ENCODE peak calls at places on chromosome 7, in nine cellular contexts. B is esophagus squamous epithelium, J is mammary epithelial cell, A is thoracic aorta, X is IMR-90, U is adrenal gland, H is HCT116, D is SK-N-SH, S is keratinocyte. E is an unnamed sample. For H3K4me1, the result is how much of the 10 kb centered on the place peaks cover.

GRCh38 chr7:85041599-85042216 is 145.1 kb downstream of the SEMA3D start:
- DNase-seq in U (peak), B (no peak), J (peak), H (peak), A (no peak), S (peak), X (peak), D (peak), E (peak)

GRCh38 chr7:22549667-22550513 is 49.9 kb upstream of the STEAP1B start:
- DNase-seq in J (peak), U (no peak), H (peak), B (no peak), A (no peak), D (peak), S (no peak), X (peak), E (peak)

GRCh38 chr7:131164025-131164899 is 163.4 kb upstream of the MKLN1 start:
- DNase-seq in X (peak), U (no peak), A (no peak), S (no peak), D (no peak), J (peak), H (peak), B (no peak), E (no peak)

GRCh38 chr7:123682690-123683089 is 27.0 kb downstream of the LMOD2 start:
- DNase-seq in B (no peak), X (peak), S (no peak), D (no peak), H (peak), A (no peak), U (peak), J (peak), E (no peak)

GRCh38 chr7:29987083-29987482 is 2.5 kb downstream of the SCRN1 start:
- DNase-seq in J (no peak), A (no peak), D (no peak), X (peak), U (no peak), S (no peak), H (no peak), B (no peak), E (no peak)

GRCh38 chr7:14598978-14599377 is 303.6 kb downstream of the DGKB start:
- DNase-seq in A (no peak), B (no peak), J (peak), X (peak), D (no peak), U (no peak), S (no peak), H (no peak), E (no peak)

GRCh38 chr7:50693475-50693874 is 89.2 kb downstream of the GRB10 start:
- DNase-seq in H (no peak), J (no peak), U (no peak), S (no peak), B (no peak), D (no peak), X (no peak), A (no peak), E (no peak)

GRCh38 chr7:47153076-47153475 is 428.8 kb downstream of the TNS3 start:
- DNase-seq in B (no peak), U (peak), H (no peak), X (peak), A (no peak), D (no peak), J (peak), S (no peak), E (no peak)

GRCh38 chr7:100506356-100506930 is 22.7 kb downstream of the NYAP1 start:
- DNase-seq in U (no peak), S (no peak), H (no peak), A (no peak), D (peak), J (no peak), X (no peak), B (no peak), E (no peak)

GRCh38 chr7:81211617-81212016 is 292.8 kb upstream of the SEMA3C start:
- DNase-seq in U (no peak), H (no peak), X (peak), B (no peak), A (no peak), J (no peak), D (no peak), S (no peak), E (no peak)

GRCh38 chr7:34928052-34928451 is 109.2 kb downstream of the DPY19L1 start:
- DNase-seq in H (peak), J (peak), A (no peak), S (no peak), B (no peak), U (peak), X (no peak), D (peak), E (peak)

GRCh38 chr7:93013471-93014061 is 104.2 kb downstream of the SAMD9 start:
- DNase-seq in B (no peak), A (no peak), S (no peak), J (no peak), D (no peak), H (no peak), X (peak), U (no peak), E (no peak)

GRCh38 chr7:78489851-78490250 is 691.3 kb downstream of the PHTF2 start:
- DNase-seq in U (no peak), B (no peak), H (no peak), J (no peak), S (no peak), D (no peak), A (no peak), X (no peak), E (no peak)

GRCh38 chr7:146503844-146504243 is 387.2 kb downstream of the CNTNAP2 start:
- DNase-seq in J (no peak), U (no peak), D (no peak), X (no peak), B (no peak), A (no peak), H (no peak), S (no peak), E (no peak)

GRCh38 chr7:142856565-142857245 is 1.8 kb downstream of the EPHB6 start:
- DNase-seq in U (no peak), S (no peak), D (no peak), H (no peak), J (no peak), X (no peak), B (no peak), A (no peak), E (no peak)

GRCh38 chr7:90298145-90299038 is 22.7 kb downstream of the FAM237B start:
- DNase-seq in B (no peak), D (peak), A (no peak), U (peak), J (peak), S (peak), H (peak), X (peak), E (peak)

GRCh38 chr7:38716397-38716796 is 85.2 kb upstream of the AMPH start:
- DNase-seq in X (no peak), U (no peak), H (no peak), B (no peak), A (no peak), J (no peak), S (no peak), D (no peak), E (no peak)

GRCh38 chr7:30412810-30413504 is 65.6 kb downstream of the NOD1 start:
- DNase-seq in U (peak), B (no peak), J (peak), A (no peak), X (peak), D (peak), H (peak), S (peak), E (peak)

GRCh38 chr7:82472966-82473365 is 29.4 kb upstream of the CACNA2D1 start:
- DNase-seq in S (no peak), A (no peak), H (no peak), U (no peak), J (no peak), D (no peak), X (peak), B (no peak), E (no peak)

GRCh38 chr7:50641442-50642405 is 76.5 kb upstream of the DDC start:
- DNase-seq in H (no peak), D (no peak), U (peak), S (no peak), J (no peak), X (no peak), A (no peak), B (no peak), E (no peak)

GRCh38 chr7:75981450-75982305 is 12.7 kb downstream of the TMEM120A start:
- DNase-seq in X (no peak), J (no peak), S (no peak), A (no peak), U (peak), D (peak), B (no peak), H (no peak), E (no peak)

GRCh38 chr7:43758861-43759683 is 592 bp downstream of the BLVRA start:
- DNase-seq in A (no peak), X (peak), D (peak), S (no peak), U (peak), B (no peak), J (peak), H (no peak), E (peak)

GRCh38 chr7:16223963-16224707 is 197.2 kb downstream of the CRPPA start:
- DNase-seq in B (no peak), U (no peak), A (no peak), H (no peak), J (no peak), S (no peak), X (no peak), D (no peak), E (no peak)

GRCh38 chr7:4549681-4550080 is 132.4 kb upstream of the FOXK1 start:
- DNase-seq in H (no peak), B (no peak), A (no peak), S (no peak), U (no peak), D (peak), X (no peak), J (no peak), E (no peak)

GRCh38 chr7:108112683-108113082 is 17.5 kb downstream of the LAMB4 start:
- DNase-seq in S (no peak), A (no peak), B (no peak), U (no peak), D (no peak), X (no peak), H (no peak), J (no peak), E (no peak)

GRCh38 chr7:95169678-95170077 is 154.7 kb downstream of the PON1 start:
- DNase-seq in D (no peak), S (no peak), U (no peak), J (no peak), H (no peak), X (no peak), B (no peak), A (no peak), E (no peak)

GRCh38 chr7:98086231-98086855 is 20.3 kb upstream of the LMTK2 start:
- DNase-seq in H (no peak), J (peak), S (peak), A (no peak), B (no peak), X (no peak), D (no peak), U (peak), E (no peak)

GRCh38 chr7:36747251-36747968 is 23.1 kb upstream of the AOAH start:
- DNase-seq in S (no peak), A (no peak), J (peak), D (no peak), B (no peak), U (no peak), H (no peak), X (peak), E (no peak)

GRCh38 chr7:7521259-7521658 is 14.4 kb downstream of the COL28A1 start:
- DNase-seq in H (no peak), S (no peak), U (no peak), J (no peak), B (no peak), X (no peak), A (no peak), D (no peak), E (no peak)
- TF ChIP-seq CTCF in H (no peak), S (no peak), U (no peak), J (no peak), B (no peak), X (no peak), A (no peak), D (no peak), E (no peak)

GRCh38 chr7:110767550-110768137 is 323.3 kb upstream of the LRRN3 start:
- DNase-seq in A (no peak), D (no peak), X (no peak), U (no peak), H (no peak), S (no peak), B (no peak), J (no peak), E (no peak)
- H3K4me1 ChIP-seq in A (under half), D (under half), X (under half), U (under half), H (under half), S (under half), B (under half), J (under half), E (under half)

DNA sequence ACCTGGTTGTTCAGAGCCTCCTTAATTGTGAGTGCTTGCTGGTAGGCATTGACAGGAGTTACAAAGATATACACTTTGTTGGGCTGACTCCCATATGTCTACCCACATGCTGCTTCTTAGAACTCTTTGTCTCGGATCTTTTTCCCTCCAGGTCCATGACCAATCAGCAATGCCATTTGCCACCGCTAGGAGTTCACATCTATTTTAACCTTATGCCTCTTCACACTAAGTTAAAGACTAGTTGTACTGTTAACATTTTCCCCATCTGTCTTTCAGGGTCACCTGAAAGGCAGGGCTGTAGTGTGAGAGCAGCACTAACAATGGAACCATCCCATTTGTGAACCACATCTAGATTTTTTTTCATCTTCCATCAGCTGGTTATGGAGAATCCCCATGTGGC is 226.7 kb upstream of the NPY start:
- DNase-seq in J (no peak), B (no peak), S (no peak), A (no peak), X (no peak), H (peak), D (no peak), U (no peak), E (no peak)
- TF ChIP-seq CTCF in J (no peak), B (no peak), S (no peak), A (no peak), X (no peak), H (no peak), D (peak), U (no peak), E (peak)

GRCh38 chr7:74181821-74182220 is 7.7 kb downstream of the EIF4H start:
- DNase-seq in A (no peak), B (no peak), D (no peak), S (no peak), X (no peak), H (no peak), U (no peak), J (no peak), E (no peak)
- H3K4me1 ChIP-seq in A (half or more), B (half or more), D (under half), S (under half), X (under half), H (half or more), U (under half), J (half or more), E (under half)

DNA sequence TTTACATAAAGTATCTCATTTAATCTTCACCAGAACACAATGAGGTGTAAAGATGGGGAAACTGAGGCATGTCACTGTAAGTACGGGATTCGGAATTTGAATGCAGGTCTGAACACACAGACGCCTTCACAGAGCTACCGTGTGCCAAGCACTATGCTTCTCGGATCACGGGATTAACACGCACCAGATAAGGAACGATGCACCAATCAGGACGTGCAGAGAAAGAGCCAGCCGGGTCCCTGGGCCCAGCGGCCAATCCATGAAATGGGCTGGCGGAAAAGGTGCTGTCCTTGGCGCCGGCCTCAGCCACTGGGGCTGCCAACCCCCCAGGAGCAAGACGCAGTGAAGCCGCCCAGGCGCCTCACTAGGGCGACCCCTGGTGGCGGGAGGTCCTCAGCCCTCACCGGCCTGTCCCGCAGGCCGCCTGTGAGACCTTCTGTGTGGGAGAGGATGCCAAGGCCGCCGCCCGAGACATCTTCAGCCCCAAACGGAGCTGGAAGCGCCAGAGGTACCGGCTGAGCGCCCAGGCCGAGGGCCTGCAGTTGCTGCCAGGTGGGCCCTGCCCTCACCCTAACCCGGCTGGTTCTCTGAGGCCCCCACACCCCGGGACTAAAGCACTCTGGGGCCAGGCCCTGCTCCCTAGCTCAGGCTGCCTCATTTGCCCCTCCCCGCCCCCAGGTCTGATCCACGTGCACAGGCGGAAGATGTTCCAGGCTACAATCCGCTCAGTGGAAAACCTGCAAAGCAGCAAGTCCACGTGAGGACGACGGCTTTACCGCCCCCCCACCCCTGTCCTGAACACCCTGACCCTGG is 15.6 kb downstream of the ATG9B start:
- DNase-seq in B (no peak), H (peak), X (no peak), J (no peak), U (peak), D (peak), S (no peak), A (no peak), E (peak)
- TF ChIP-seq CTCF in B (peak), H (no peak), X (peak), J (peak), U (peak), D (peak), S (peak), A (peak), E (peak)

DNA sequence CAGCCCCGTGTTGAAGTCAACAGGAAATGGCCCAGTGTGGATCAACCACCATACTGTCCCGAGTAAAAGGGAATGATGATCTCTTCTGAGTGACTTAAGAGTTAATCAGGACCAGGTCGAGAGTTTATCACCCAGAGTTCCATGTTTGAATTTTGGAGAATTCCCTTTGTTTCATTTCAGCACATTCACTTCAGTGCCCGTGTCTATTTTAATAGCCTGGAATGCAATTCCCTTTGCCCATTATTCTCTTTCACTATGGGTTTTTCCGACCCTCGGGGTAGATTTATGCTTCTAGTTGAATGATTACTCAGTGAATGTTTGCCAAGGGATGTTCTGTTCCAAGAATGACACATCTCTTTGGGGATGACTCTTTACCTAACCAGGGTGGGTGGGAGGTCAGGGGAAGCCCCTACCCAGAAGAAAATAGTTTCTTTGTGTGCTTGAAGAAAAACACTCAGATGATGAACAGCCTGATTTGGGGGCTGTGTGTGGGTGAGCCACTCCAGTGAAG is 594.9 kb downstream of the INHBA start:
- DNase-seq in D (no peak), S (peak), A (no peak), X (peak), B (no peak), U (no peak), H (no peak), J (peak), E (no peak)
- H3K4me1 ChIP-seq in D (under half), S (half or more), A (under half), X (under half), B (under half), U (under half), H (under half), J (under half), E (under half)

E was measured in BE2C.